ENCODE peak calls at places on chromosomes 6 and 20, in seven cellular contexts. R, V, G, I, S, U and L are unnamed samples.

GRCh38 chr6:105986998-105987397 is 99.1 kb upstream of the PRDM1 start:
- DNase-seq in R (no peak), V (no peak), G (no peak), I (no peak), S (no peak), U (no peak), L (no peak)

GRCh38 chr6:99745651-99746050 is 139.0 kb downstream of the PRDM13 start:
- DNase-seq in R (no peak), V (no peak), G (no peak), I (no peak), S (no peak), U (no peak), L (no peak)

GRCh38 chr6:93624408-93624807 is 205.0 kb upstream of the EPHA7 start:
- DNase-seq in R (no peak), V (no peak), G (no peak), I (no peak), S (peak; percentile 18), U (no peak), L (no peak)

GRCh38 chr20:47980336-47981177 is 195.3 kb upstream of the SULF2 start:
- DNase-seq in R (no peak), V (no peak), G (no peak), I (no peak), S (no peak), U (no peak), L (no peak)

GRCh38 chr6:125670586-125670985 is 78.8 kb upstream of the HEY2 start:
- DNase-seq in R (no peak), V (no peak), G (no peak), I (no peak), S (no peak), U (no peak), L (no peak)

GRCh38 chr20:4171538-4172116 is 156.3 kb upstream of the RNF24 start:
- DNase-seq in R (peak; percentile 69), V (no peak), G (no peak), I (no peak), S (no peak), U (no peak), L (no peak)

GRCh38 chr6:117078624-117079023 is 186.7 kb upstream of the VGLL2 start:
- DNase-seq in R (no peak), V (no peak), G (no peak), I (no peak), S (no peak), U (no peak), L (no peak)

GRCh38 chr6:25026723-25027122 is 91.0 kb upstream of the RIPOR2 start:
- DNase-seq in R (no peak), V (no peak), G (no peak), I (no peak), S (no peak), U (peak; percentile 93), L (no peak)

GRCh38 chr6:158647501-158647900 is 2.4 kb upstream of the SYTL3 start:
- DNase-seq in R (no peak), V (no peak), G (no peak), I (no peak), S (no peak), U (peak; percentile 2), L (no peak)

GRCh38 chr20:5657190-5657872 is 92.9 kb upstream of the SHLD1 start:
- DNase-seq in R (peak; percentile 46), V (no peak), G (no peak), I (no peak), S (no peak), U (peak; percentile 68), L (no peak)

GRCh38 chr6:158816329-158816728 is 2.8 kb downstream of the EZR start:
- DNase-seq in R (no peak), V (no peak), G (peak; percentile 55), I (no peak), S (no peak), U (peak; percentile 26), L (no peak)

GRCh38 chr6:106411643-106412200 is 51.2 kb downstream of the CRYBG1 start:
- DNase-seq in R (no peak), V (no peak), G (peak; percentile 25), I (no peak), S (no peak), U (no peak), L (no peak)

GRCh38 chr6:33828764-33829731 is 25.2 kb upstream of the MLN start:
- DNase-seq in R (no peak), V (no peak), G (no peak), I (no peak), S (peak; percentile 50), U (no peak), L (peak; percentile 19)

GRCh38 chr6:16043171-16044142 is 85.4 kb upstream of the MYLIP start:
- DNase-seq in R (no peak), V (no peak), G (no peak), I (no peak), S (no peak), U (no peak), L (no peak)

GRCh38 chr6:116458264-116458663 is 2.9 kb upstream of the CALHM6 start:
- DNase-seq in R (no peak), V (no peak), G (no peak), I (no peak), S (no peak), U (no peak), L (no peak)

GRCh38 chr20:13220857-13221297 is at the start of gene ISM1:
- DNase-seq in R (peak; percentile 50), V (no peak), G (no peak), I (no peak), S (peak; percentile 12), U (no peak), L (no peak)

GRCh38 chr6:10217111-10217510 is 197.8 kb downstream of the TFAP2A start:
- DNase-seq in R (no peak), V (no peak), G (no peak), I (no peak), S (no peak), U (no peak), L (no peak)

GRCh38 chr6:123965894-123966293 is 162.2 kb downstream of the NKAIN2 start:
- DNase-seq in R (no peak), V (no peak), G (no peak), I (no peak), S (no peak), U (no peak), L (no peak)

GRCh38 chr20:48791666-48792071 is 36.1 kb downstream of the PREX1 start:
- DNase-seq in R (peak; percentile 29), V (no peak), G (no peak), I (no peak), S (no peak), U (no peak), L (no peak)

GRCh38 chr6:100657678-100658330 is 193.1 kb upstream of the SIM1 start:
- DNase-seq in R (no peak), V (no peak), G (no peak), I (no peak), S (no peak), U (no peak), L (no peak)

GRCh38 chr20:16283307-16283706 is 289.9 kb downstream of the KIF16B start:
- DNase-seq in R (no peak), V (no peak), G (no peak), I (no peak), S (no peak), U (no peak), L (no peak)

GRCh38 chr20:675453-676314 is at the start of gene SCRT2:
- DNase-seq in R (peak; percentile 85), V (no peak), G (peak; percentile 80), I (peak; percentile 45), S (peak; percentile 26), U (peak; percentile 70), L (peak; percentile 90)

GRCh38 chr20:3828798-3829197 is 8.5 kb downstream of the AP5S1 start:
- DNase-seq in R (no peak), V (no peak), G (no peak), I (no peak), S (no peak), U (no peak), L (no peak)

GRCh38 chr6:143743256-143744166 is 65.7 kb downstream of the PHACTR2 start:
- DNase-seq in R (no peak), V (no peak), G (no peak), I (no peak), S (no peak), U (no peak), L (no peak)

GRCh38 chr20:50113420-50114224 is 672 bp upstream of the UBE2V1 start:
- DNase-seq in R (no peak), V (no peak), G (no peak), I (no peak), S (no peak), U (no peak), L (no peak)

GRCh38 chr6:151065027-151065815 is 174.5 kb upstream of the AKAP12 start:
- DNase-seq in R (peak; percentile 18), V (no peak), G (no peak), I (no peak), S (no peak), U (no peak), L (no peak)
- H3K4me1 ChIP-seq in R (peaks cover 6% of the 10 kb centered on the region), V (peaks cover 98% of the 10 kb centered on the region), G (no peaks in the 10 kb centered on the region), I (no peaks in the 10 kb centered on the region), S (peaks cover 4% of the 10 kb centered on the region), U (peaks cover 12% of the 10 kb centered on the region), L (no peaks in the 10 kb centered on the region)

GRCh38 chr6:30988209-30988825 is 4.8 kb downstream of the MUC21 start:
- DNase-seq in R (no peak), V (no peak), G (peak; percentile 80), I (no peak), S (peak; percentile 17), U (no peak), L (no peak)
- H3K4me1 ChIP-seq in R (no peaks in the 10 kb centered on the region), V (no peaks in the 10 kb centered on the region), G (peaks cover 2% of the 10 kb centered on the region), I (peaks cover 4% of the 10 kb centered on the region), S (no peaks in the 10 kb centered on the region), U (no peaks in the 10 kb centered on the region), L (no peaks in the 10 kb centered on the region)

GRCh38 chr6:90082847-90083246 is 188.6 kb downstream of the GJA10 start:
- DNase-seq in R (no peak), V (no peak), G (no peak), I (no peak), S (no peak), U (no peak), L (no peak)
- H3K4me1 ChIP-seq in R (no peaks in the 10 kb centered on the region), V (peaks cover 15% of the 10 kb centered on the region), G (no peaks in the 10 kb centered on the region), I (peaks cover 61% of the 10 kb centered on the region), S (no peaks in the 10 kb centered on the region), U (peaks cover 3% of the 10 kb centered on the region), L (no peaks in the 10 kb centered on the region)

DNA sequence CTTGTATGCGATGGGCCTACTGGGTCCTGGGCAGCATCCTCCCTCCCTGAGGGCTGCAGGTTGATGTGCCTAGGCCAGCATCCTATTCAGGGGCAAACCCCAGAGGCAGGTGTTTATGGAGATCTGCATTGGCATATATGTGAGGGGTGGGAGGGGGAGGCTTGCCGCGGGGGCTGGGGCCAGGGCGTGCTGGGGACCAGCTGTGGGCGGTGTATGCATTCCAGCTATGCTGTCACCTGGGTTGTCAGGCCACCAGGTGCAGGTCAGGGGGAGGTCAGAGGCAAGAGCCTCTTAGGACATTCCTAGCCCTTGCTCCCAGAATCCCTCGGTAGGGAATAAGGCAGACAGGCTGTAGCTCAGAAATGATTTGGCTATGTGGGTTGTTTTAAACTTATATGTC is 11.9 kb downstream of the FOXA2 start:
- DNase-seq in R (no peak), V (no peak), G (no peak), I (no peak), S (no peak), U (peak; percentile 26), L (no peak)
- H3K4me1 ChIP-seq in R (no peaks in the 10 kb centered on the region), V (no peaks in the 10 kb centered on the region), G (peaks cover 14% of the 10 kb centered on the region), I (no peaks in the 10 kb centered on the region), S (no peaks in the 10 kb centered on the region), U (no peaks in the 10 kb centered on the region), L (no peaks in the 10 kb centered on the region)

DNA sequence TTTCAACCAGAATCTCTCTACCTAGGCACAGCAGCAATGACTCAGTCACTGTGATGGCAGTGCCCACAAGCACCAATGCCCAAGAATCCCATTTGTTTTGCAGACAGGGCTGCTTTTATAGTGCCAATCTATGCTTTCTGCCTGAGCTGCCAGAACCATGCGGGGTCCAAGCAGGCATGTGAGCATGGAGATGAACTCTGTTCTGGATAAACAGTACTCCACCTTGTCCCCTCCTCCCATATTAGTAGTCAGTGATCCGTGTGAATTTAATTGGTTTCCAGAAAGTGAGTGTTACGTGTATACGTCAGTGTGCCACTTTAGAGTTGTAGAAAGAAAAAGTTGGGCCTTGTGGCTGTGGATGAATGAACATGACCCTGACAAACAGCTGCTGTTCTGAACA is 79.4 kb downstream of the SASH1 start:
- DNase-seq in R (no peak), V (no peak), G (no peak), I (no peak), S (no peak), U (no peak), L (no peak)
- H3K4me1 ChIP-seq in R (no peaks in the 10 kb centered on the region), V (no peaks in the 10 kb centered on the region), G (no peaks in the 10 kb centered on the region), I (no peaks in the 10 kb centered on the region), S (no peaks in the 10 kb centered on the region), U (peaks cover 38% of the 10 kb centered on the region), L (no peaks in the 10 kb centered on the region)